ENCODE peak calls at places on chromosomes 13 and 19, in seven cellular contexts. O, Q, C, G, A, P and J are unnamed samples.

GRCh38 chr19:50202962-50203280 is 501 bp upstream of the MYH14 start:
- DNase-seq in G (no peak), Q (no peak), A (no peak), O (no peak), P (no peak), C (no peak), J (no peak)

GRCh38 chr19:45608948-45609347 is 6.9 kb upstream of the GPR4 start:
- DNase-seq in A (no peak), G (no peak), C (no peak), O (no peak), Q (no peak), P (no peak), J (no peak)

GRCh38 chr13:27375686-27376326 is 48.6 kb upstream of the GTF3A start:
- DNase-seq in C (peak), G (peak), O (peak), Q (peak), P (peak), A (peak), J (peak)

GRCh38 chr19:45613926-45614725 is 12.1 kb upstream of the GPR4 start:
- DNase-seq in P (peak), C (no peak), A (peak), Q (no peak), G (no peak), O (no peak), J (no peak)

GRCh38 chr13:72763411-72763810 is 18.3 kb downstream of the DIS3 start:
- DNase-seq in G (no peak), C (no peak), P (no peak), Q (no peak), O (no peak), A (no peak), J (no peak)

GRCh38 chr13:78700121-78700910 is 41.4 kb upstream of the OBI1 start:
- DNase-seq in G (no peak), A (peak), C (no peak), Q (no peak), P (no peak), O (no peak), J (no peak)

GRCh38 chr13:113407103-113407530 is 43.2 kb upstream of the GRTP1 start:
- DNase-seq in C (no peak), Q (no peak), A (no peak), P (no peak), O (no peak), G (no peak), J (peak)

GRCh38 chr19:44943801-44944249 is 1.8 kb downstream of the APOC4 start:
- DNase-seq in C (no peak), O (peak), G (peak), A (no peak), P (peak), Q (no peak), J (peak)

GRCh38 chr19:46520616-46521015 is 24.9 kb upstream of the PNMA8B start:
- DNase-seq in P (no peak), O (no peak), C (no peak), G (no peak), Q (no peak), A (no peak), J (no peak)

GRCh38 chr13:35789335-35790166 is 313.1 kb upstream of the MAB21L1 start:
- DNase-seq in A (peak), G (no peak), C (no peak), O (no peak), P (no peak), Q (no peak), J (no peak)